ENCODE peak calls at places on chromosomes 2 and 18, in five cellular contexts. X is fibroblast of pulmonary artery; H is EL; B is activated CD4-positive, alpha-beta T cell treated with anti-CD3 and anti-CD28 coated beads for 36 hours; J is activated CD4-positive, alpha-beta memory T cell treated with anti-CD3 and anti-CD28 coated beads, Interleukin-2, amount 10 ng/mL, durations not matched to agents 7 days and 5 days. P is an unnamed sample.

GRCh38 chr2:85886585-85886984 is 2.2 kb downstream of the ST3GAL5 start:
- DNase-seq in J (peak; percentile 42), H (peak; percentile 98), X (peak; percentile 88), B (peak; percentile 83), P (peak; percentile 86)

GRCh38 chr2:63060079-63060482 is 9.5 kb downstream of the OTX1 start:
- DNase-seq in B (no peak), X (peak; percentile 39), H (no peak), J (no peak), P (no peak)

GRCh38 chr2:45993476-45993991 is 303.7 kb upstream of the EPAS1 start:
- DNase-seq in X (peak; percentile 92), J (peak; percentile 66), H (peak; percentile 79), B (peak; percentile 76), P (peak; percentile 76)

GRCh38 chr18:63322908-63323634 is 3.5 kb upstream of the BCL2 start:
- DNase-seq in H (peak; percentile 69), B (peak; percentile 73), X (peak; percentile 85), J (peak; percentile 64), P (peak; percentile 51)

GRCh38 chr2:235595420-235596010 is 101.7 kb downstream of the AGAP1 start:
- DNase-seq in H (peak; percentile 66), J (peak; percentile 55), X (peak; percentile 87), B (peak; percentile 61), P (peak; percentile 81)

GRCh38 chr2:240635116-240635997 is 10.1 kb downstream of the GPR35 start:
- DNase-seq in H (no peak), B (no peak), J (no peak), X (no peak), P (no peak)

GRCh38 chr2:26068602-26069298 is 34.9 kb downstream of the RAB10 start:
- DNase-seq in B (peak; percentile 73), J (peak; percentile 71), X (peak; percentile 86), H (peak; percentile 85), P (peak; percentile 72)

GRCh38 chr2:135948642-135949355 is 36.6 kb downstream of the DARS1 start:
- DNase-seq in J (peak; percentile 29), B (no peak), H (peak; percentile 67), X (peak; percentile 66), P (peak; percentile 14)

GRCh38 chr18:35030234-35030989 is 10.8 kb upstream of the MAPRE2 start:
- DNase-seq in B (peak; percentile 27), J (peak; percentile 26), H (no peak), X (no peak), P (no peak)

P was measured in brain microvascular endothelial cell.